ENCODE peak calls at places on chromosomes 1 and 21, in five cellular contexts. J, P, N, G and I are unnamed samples.

GRCh38 chr1:20184997-20185833 is 681 bp upstream of the UBXN10 start:
- DNase-seq in J (no peak), P (peak; percentile 58), N (no peak), G (no peak), I (no peak)

GRCh38 chr1:206804156-206804737 is 32.0 kb upstream of the IL10 start:
- DNase-seq in J (no peak), P (no peak), N (no peak), G (no peak), I (no peak)

GRCh38 chr1:179016694-179017382 is 8.9 kb upstream of the FAM20B start:
- DNase-seq in J (peak; percentile 74), P (no peak), N (peak; percentile 65), G (peak; percentile 89), I (peak; percentile 95)

GRCh38 chr1:205612104-205612503 is 19.7 kb downstream of the ELK4 start:
- DNase-seq in J (no peak), P (no peak), N (no peak), G (no peak), I (no peak)

GRCh38 chr21:34360488-34361241 is 3.1 kb upstream of the KCNE2 start:
- DNase-seq in J (no peak), P (no peak), N (no peak), G (no peak), I (no peak)

GRCh38 chr1:89687254-89687653 is 54.3 kb downstream of the LRRC8C start:
- DNase-seq in J (no peak), P (no peak), N (no peak), G (no peak), I (no peak)

GRCh38 chr21:42151148-42152074 is 67.5 kb upstream of the ABCG1 start:
- DNase-seq in J (no peak), P (no peak), N (no peak), G (no peak), I (no peak)

GRCh38 chr1:8257621-8258020 is 60.3 kb upstream of the SLC45A1 start:
- DNase-seq in J (no peak), P (no peak), N (no peak), G (no peak), I (no peak)

GRCh38 chr1:175192111-175192629 is 406 bp downstream of the KIAA0040 start:
- DNase-seq in J (peak; percentile 70), P (peak; percentile 39), N (peak; percentile 83), G (no peak), I (no peak)

GRCh38 chr1:84959294-84959693 is 37.6 kb downstream of the MCOLN2 start:
- DNase-seq in J (no peak), P (no peak), N (no peak), G (no peak), I (no peak)

GRCh38 chr1:177174921-177175634 is 4.3 kb downstream of the BRINP2 start:
- DNase-seq in J (no peak), P (no peak), N (no peak), G (no peak), I (no peak)

GRCh38 chr1:5891736-5892135 is 100.5 kb downstream of the NPHP4 start:
- DNase-seq in J (no peak), P (no peak), N (no peak), G (no peak), I (no peak)

GRCh38 chr1:153728305-153729066 is 636 bp downstream of the INTS3 start:
- DNase-seq in J (peak; percentile 66), P (peak; percentile 42), N (peak; percentile 44), G (no peak), I (no peak)

GRCh38 chr1:163842546-163842945 is 520.8 kb downstream of the NUF2 start:
- DNase-seq in J (no peak), P (no peak), N (no peak), G (peak; percentile 54), I (no peak)

GRCh38 chr1:50603274-50604271 is 180.3 kb upstream of the DMRTA2 start:
- DNase-seq in J (peak; percentile 7), P (no peak), N (no peak), G (peak; percentile 21), I (peak; percentile 42)

GRCh38 chr1:211648980-211649934 is 26.2 kb downstream of the NEK2 start:
- DNase-seq in J (peak; percentile 3), P (no peak), N (no peak), G (no peak), I (no peak)

GRCh38 chr1:54416435-54416834 is 10.2 kb upstream of the SSBP3 start:
- DNase-seq in J (no peak), P (no peak), N (no peak), G (no peak), I (no peak)

GRCh38 chr21:46604975-46605758 is at the start of gene S100B:
- DNase-seq in J (no peak), P (no peak), N (no peak), G (no peak), I (no peak)

GRCh38 chr1:197424467-197424866 is 156.4 kb downstream of the CRB1 start:
- DNase-seq in J (no peak), P (no peak), N (no peak), G (no peak), I (no peak)

GRCh38 chr1:209405183-209405823 is 178.2 kb upstream of the CAMK1G start:
- DNase-seq in J (no peak), P (no peak), N (no peak), G (peak; percentile 27), I (no peak)

GRCh38 chr1:197787056-197787455 is 11.8 kb upstream of the DENND1B start:
- DNase-seq in J (no peak), P (no peak), N (no peak), G (peak; percentile 34), I (no peak)

GRCh38 chr1:109632671-109633346 is 13.2 kb downstream of the AMPD2 start:
- DNase-seq in J (no peak), P (no peak), N (no peak), G (no peak), I (no peak)

GRCh38 chr1:50971748-50972305 is 1.8 kb downstream of the CDKN2C start:
- DNase-seq in J (no peak), P (no peak), N (no peak), G (no peak), I (no peak)

GRCh38 chr1:53545663-53546408 is 86.6 kb downstream of the DMRTB1 start:
- DNase-seq in J (no peak), P (no peak), N (no peak), G (no peak), I (no peak)

GRCh38 chr1:244353572-244354091 is 98.1 kb downstream of the ADSS2 start:
- DNase-seq in J (peak; percentile 83), P (no peak), N (peak; percentile 13), G (peak; percentile 79), I (peak; percentile 75)

GRCh38 chr1:162422662-162423375 is 10.9 kb upstream of the SH2D1B start:
- DNase-seq in J (no peak), P (no peak), N (no peak), G (no peak), I (no peak)

GRCh38 chr1:162417650-162418049 is 5.7 kb upstream of the SH2D1B start:
- DNase-seq in J (no peak), P (no peak), N (no peak), G (no peak), I (no peak)

GRCh38 chr1:162420120-162420519 is 8.2 kb upstream of the SH2D1B start:
- DNase-seq in J (no peak), P (no peak), N (no peak), G (no peak), I (no peak)

GRCh38 chr1:162416909-162417308 is 5.0 kb upstream of the SH2D1B start:
- DNase-seq in J (no peak), P (no peak), N (no peak), G (no peak), I (no peak)

GRCh38 chr1:162421258-162422194 is 9.6 kb upstream of the SH2D1B start:
- DNase-seq in J (no peak), P (no peak), N (no peak), G (no peak), I (peak; percentile 7)
- H3K4me3 ChIP-seq in J (no peak overlapping the region), P (no peak overlapping the region), N (no peak overlapping the region), G (no peak overlapping the region), I (no peak overlapping the region)

GRCh38 chr1:3611170-3612019 is at the start of gene MEGF6:
- DNase-seq in J (peak; percentile 95), P (peak; percentile 54), N (peak; percentile 49), G (no peak), I (peak; percentile 30)

GRCh38 chr1:3612123-3612522 is 815 bp upstream of the MEGF6 start:
- DNase-seq in J (no peak), P (no peak), N (no peak), G (no peak), I (no peak)

GRCh38 chr1:3609769-3610157 is 1.5 kb downstream of the MEGF6 start:
- DNase-seq in J (no peak), P (no peak), N (no peak), G (no peak), I (no peak)

GRCh38 chr1:3610165-3610822 is 1.0 kb downstream of the MEGF6 start:
- DNase-seq in J (peak; percentile 55), P (no peak), N (no peak), G (no peak), I (no peak)

GRCh38 chr1:3610823-3611169 is 512 bp downstream of the MEGF6 start:
- DNase-seq in J (no peak), P (no peak), N (no peak), G (no peak), I (no peak)
- H3K4me3 ChIP-seq in J (peak overlapping the region; percentile 55), P (peak overlapping the region; percentile 35), N (no peak overlapping the region), G (no peak overlapping the region), I (peak overlapping the region; percentile 48)

GRCh38 chr1:36752891-36753361 is 270.2 kb upstream of the CSF3R start:
- DNase-seq in J (no peak), P (no peak), N (no peak), G (no peak), I (no peak)

GRCh38 chr1:36751525-36751924 is 268.8 kb upstream of the CSF3R start:
- DNase-seq in J (no peak), P (no peak), N (no peak), G (no peak), I (no peak)

GRCh38 chr1:36752431-36752830 is 269.7 kb upstream of the CSF3R start:
- DNase-seq in J (no peak), P (no peak), N (no peak), G (no peak), I (no peak)

GRCh38 chr1:36753451-36753850 is 270.7 kb upstream of the CSF3R start:
- DNase-seq in J (no peak), P (no peak), N (no peak), G (no peak), I (no peak)

DNA sequence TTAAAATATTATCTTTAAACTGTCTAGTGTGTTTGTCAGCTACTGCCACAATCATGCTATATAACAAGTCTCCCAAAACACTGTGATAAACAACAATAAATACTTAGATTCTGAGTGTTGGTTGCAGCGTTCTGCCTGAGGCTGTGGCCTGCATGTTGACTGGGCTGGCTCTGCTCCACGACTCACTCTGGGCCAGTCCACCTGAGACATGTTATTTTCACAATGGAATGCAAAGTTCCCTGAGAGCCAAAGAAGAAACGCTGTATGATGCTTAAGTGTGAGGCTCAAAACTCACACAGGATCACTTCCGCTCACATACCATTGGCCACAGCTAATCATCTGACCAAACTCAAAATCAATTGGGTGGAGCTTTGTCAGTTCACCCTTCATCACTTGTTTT is 268.0 kb upstream of the CSF3R start:
- DNase-seq in J (no peak), P (no peak), N (no peak), G (no peak), I (no peak)
- H3K4me3 ChIP-seq in J (no peak overlapping the region), P (no peak overlapping the region), N (no peak overlapping the region), G (no peak overlapping the region), I (no peak overlapping the region)

DNA sequence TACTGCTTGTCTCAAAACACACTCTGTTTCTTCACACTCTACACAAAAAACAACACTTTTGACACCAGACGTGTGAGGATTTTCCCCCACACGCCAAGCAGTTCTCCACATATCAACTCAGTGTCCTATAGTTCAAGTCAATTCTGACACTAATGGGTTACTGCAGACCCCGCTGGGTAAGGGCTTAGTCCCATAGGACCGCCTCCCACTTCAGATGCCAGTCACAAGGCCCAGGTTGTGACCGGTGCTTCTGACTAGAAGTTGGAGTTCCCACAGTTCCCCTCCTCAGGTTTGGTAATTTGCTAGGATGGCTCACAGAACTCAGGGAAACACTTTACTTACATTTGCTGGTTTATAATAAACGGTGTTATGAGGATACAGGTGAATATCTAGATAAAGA is 19.9 kb downstream of the VPS13D start:
- DNase-seq in J (no peak), P (no peak), N (no peak), G (no peak), I (no peak)
- H3K4me3 ChIP-seq in J (no peak overlapping the region), P (no peak overlapping the region), N (no peak overlapping the region), G (no peak overlapping the region), I (no peak overlapping the region)